ENCODE peak calls at places on chromosomes 3 and 15, in five cellular contexts. One of them, this sample, is unnamed.

GRCh38 chr15:78944202-78944625 is 632 bp downstream of the CTSH start:
- DNase-seq in HEK293T: no peak
- DNase-seq in PC-3: no peak
- DNase-seq in EL: no peak
- DNase-seq in psoas muscle: no peak
- DNase-seq in this sample: no peak

GRCh38 chr3:113898892-113899291 is 48.9 kb upstream of the ZDHHC23 start:
- DNase-seq in HEK293T: no peak
- DNase-seq in PC-3: no peak
- DNase-seq in EL: peak
- DNase-seq in psoas muscle: no peak
- DNase-seq in this sample: no peak

GRCh38 chr3:122992628-122993570 is 34.7 kb downstream of the SEMA5B start:
- DNase-seq in HEK293T: no peak
- DNase-seq in PC-3: no peak
- DNase-seq in EL: no peak
- DNase-seq in psoas muscle: peak
- DNase-seq in this sample: no peak

GRCh38 chr15:29734917-29735572 is 87.2 kb downstream of the TJP1 start:
- DNase-seq in HEK293T: no peak
- DNase-seq in PC-3: peak
- DNase-seq in EL: peak
- DNase-seq in psoas muscle: no peak
- DNase-seq in this sample: no peak

GRCh38 chr15:39216816-39217215 is 364.1 kb upstream of the THBS1 start:
- DNase-seq in HEK293T: no peak
- DNase-seq in PC-3: no peak
- DNase-seq in EL: no peak
- DNase-seq in psoas muscle: no peak
- DNase-seq in this sample: no peak

GRCh38 chr15:69561071-69561784 is 108.6 kb downstream of the RPLP1 start:
- DNase-seq in HEK293T: no peak
- DNase-seq in PC-3: no peak
- DNase-seq in EL: no peak
- DNase-seq in psoas muscle: no peak
- DNase-seq in this sample: no peak

GRCh38 chr3:173465112-173465511 is 67.6 kb downstream of the NLGN1 start:
- DNase-seq in HEK293T: no peak
- DNase-seq in PC-3: peak
- DNase-seq in EL: peak
- DNase-seq in psoas muscle: no peak
- DNase-seq in this sample: no peak

GRCh38 chr15:48031466-48031865 is 89.3 kb upstream of the SLC24A5 start:
- DNase-seq in HEK293T: no peak
- DNase-seq in PC-3: no peak
- DNase-seq in EL: no peak
- DNase-seq in psoas muscle: no peak
- DNase-seq in this sample: no peak

GRCh38 chr15:43105077-43105769 is 615 bp downstream of the UBR1 start:
- DNase-seq in HEK293T: peak
- DNase-seq in PC-3: peak
- DNase-seq in EL: peak
- DNase-seq in psoas muscle: no peak
- DNase-seq in this sample: peak

GRCh38 chr15:66747866-66748265 is 45.8 kb downstream of the SMAD6 start:
- DNase-seq in HEK293T: no peak
- DNase-seq in PC-3: no peak
- DNase-seq in EL: peak
- DNase-seq in psoas muscle: no peak
- DNase-seq in this sample: no peak

This sample was measured in germinal center.